ENCODE peak calls at places on chromosomes 5 and 9, in six cellular contexts. D is activated CD8-positive, alpha-beta memory T cell treated with anti-CD3 and anti-CD28 coated beads for 48 hours; T is SIG-M5; H is neural crest cell; U is AG08395; I is EH. X is an unnamed sample.
A peak's percentile ranks its signal among the peaks of the same experiment; 100 is the strongest.

GRCh38 chr5:149177911-149178565 is 36.7 kb downstream of the ABLIM3 start:
- DNase-seq in D (no peak), T (no peak), H (no peak), U (no peak), I (no peak), X (no peak)

GRCh38 chr9:97766092-97766491 is 69.0 kb upstream of the XPA start:
- DNase-seq in D (no peak), T (no peak), H (no peak), U (peak; percentile 77), I (peak; percentile 94), X (no peak)

GRCh38 chr9:130835441-130836298 is 616 bp downstream of the ABL1 start:
- DNase-seq in D (no peak), T (no peak), H (peak; percentile 37), U (peak; percentile 39), I (peak; percentile 56), X (peak; percentile 35)

GRCh38 chr5:39355324-39355723 is 9.0 kb downstream of the C9 start:
- DNase-seq in D (no peak), T (no peak), H (no peak), U (no peak), I (peak; percentile 46), X (no peak)

GRCh38 chr5:98741926-98742325 is 31.5 kb upstream of the RGMB start:
- DNase-seq in D (no peak), T (no peak), H (no peak), U (no peak), I (no peak), X (no peak)

GRCh38 chr9:87290241-87290700 is 207.4 kb upstream of the DAPK1 start:
- DNase-seq in D (no peak), T (no peak), H (no peak), U (no peak), I (peak; percentile 82), X (no peak)

GRCh38 chr9:73039253-73039915 is 86.5 kb upstream of the ALDH1A1 start:
- DNase-seq in D (no peak), T (no peak), H (no peak), U (peak; percentile 43), I (peak; percentile 69), X (no peak)

GRCh38 chr5:154222414-154222813 is 31.9 kb downstream of the GALNT10 start:
- DNase-seq in D (no peak), T (no peak), H (no peak), U (no peak), I (no peak), X (no peak)

GRCh38 chr9:135864447-135865049 is 42.8 kb downstream of the CAMSAP1 start:
- DNase-seq in D (no peak), T (no peak), H (peak; percentile 74), U (peak; percentile 80), I (peak; percentile 54), X (peak; percentile 71)

GRCh38 chr9:77917800-77918199 is 113.8 kb downstream of the GNAQ start:
- DNase-seq in D (no peak), T (no peak), H (no peak), U (no peak), I (no peak), X (no peak)

GRCh38 chr5:148452499-148453193 is 68.9 kb downstream of the FBXO38 start:
- DNase-seq in D (no peak), T (no peak), H (no peak), U (no peak), I (no peak), X (peak; percentile 58)